ENCODE peak calls at places on chromosomes 16 and 17, in six cellular contexts. G is cardiac muscle cell, Z is astrocyte of the spinal cord, C is heart left ventricle, I is upper lobe of right lung, A is AG04450. O is an unnamed sample.

GRCh38 chr17:43832976-43833829 is at the start of gene MPP3:
- DNase-seq in G (peak), Z (peak), C (peak), I (peak), A (no peak), O (no peak)

GRCh38 chr16:84183572-84183875 is 3.3 kb downstream of the TAF1C start:
- DNase-seq in G (no peak), Z (no peak), C (no peak), I (no peak), A (no peak), O (no peak)

GRCh38 chr17:44115585-44116415 is 7.6 kb downstream of the HDAC5 start:
- DNase-seq in G (peak), Z (peak), C (no peak), I (no peak), A (no peak), O (no peak)

GRCh38 chr17:64736804-64737492 is 74.8 kb upstream of the SMURF2 start:
- DNase-seq in G (no peak), Z (peak), C (peak), I (no peak), A (peak), O (no peak)

GRCh38 chr17:50167371-50167770 is 1.6 kb downstream of the SGCA start:
- DNase-seq in G (no peak), Z (no peak), C (no peak), I (no peak), A (no peak), O (no peak)

GRCh38 chr16:11224096-11224893 is 31.7 kb downstream of the SOCS1 start:
- DNase-seq in G (peak), Z (no peak), C (peak), I (peak), A (no peak), O (no peak)

GRCh38 chr17:39617446-39618251 is 9.1 kb upstream of the PPP1R1B start:
- DNase-seq in G (peak), Z (no peak), C (peak), I (peak), A (no peak), O (no peak)

GRCh38 chr17:78953356-78954350 is 26.1 kb downstream of the LGALS3BP start:
- DNase-seq in G (no peak), Z (peak), C (no peak), I (no peak), A (no peak), O (no peak)

GRCh38 chr16:84740596-84741071 is 40.8 kb downstream of the USP10 start:
- DNase-seq in G (no peak), Z (no peak), C (peak), I (no peak), A (no peak), O (no peak)

GRCh38 chr17:49618112-49618611 is 42.5 kb downstream of the NXPH3 start:
- DNase-seq in G (no peak), Z (peak), C (no peak), I (no peak), A (no peak), O (no peak)

GRCh38 chr16:60031751-60032150 is 1297.6 kb upstream of the GOT2 start:
- DNase-seq in G (no peak), Z (no peak), C (no peak), I (no peak), A (no peak), O (no peak)

GRCh38 chr16:86082400-86083030 is 183.6 kb downstream of the IRF8 start:
- DNase-seq in G (no peak), Z (no peak), C (no peak), I (peak), A (no peak), O (no peak)

GRCh38 chr16:48347980-48348379 is 37.2 kb downstream of the SIAH1 start:
- DNase-seq in G (no peak), Z (no peak), C (no peak), I (no peak), A (no peak), O (no peak)

GRCh38 chr17:80663783-80664206 is 119.2 kb downstream of the RPTOR start:
- DNase-seq in G (no peak), Z (no peak), C (no peak), I (no peak), A (no peak), O (no peak)

GRCh38 chr17:56636276-56636675 is 42.8 kb downstream of the NOG start:
- DNase-seq in G (no peak), Z (no peak), C (no peak), I (no peak), A (no peak), O (no peak)

GRCh38 chr16:17847234-17847795 is 376.6 kb upstream of the XYLT1 start:
- DNase-seq in G (no peak), Z (no peak), C (no peak), I (no peak), A (no peak), O (no peak)

GRCh38 chr16:19392352-19392751 is 25.3 kb upstream of the TMC5 start:
- DNase-seq in G (no peak), Z (no peak), C (no peak), I (no peak), A (no peak), O (no peak)

GRCh38 chr16:751152-752007 is 9.2 kb upstream of the MSLN start:
- DNase-seq in G (no peak), Z (no peak), C (peak), I (peak), A (no peak), O (no peak)

GRCh38 chr16:89397331-89397861 is 93.0 kb downstream of the ANKRD11 start:
- DNase-seq in G (no peak), Z (no peak), C (no peak), I (no peak), A (no peak), O (no peak)

GRCh38 chr16:2190659-2191445 is 5.6 kb downstream of the CASKIN1 start:
- DNase-seq in G (no peak), Z (no peak), C (no peak), I (no peak), A (no peak), O (no peak)

GRCh38 chr17:17749025-17749772 is 67.9 kb downstream of the RAI1 start:
- DNase-seq in G (no peak), Z (no peak), C (no peak), I (no peak), A (no peak), O (no peak)

GRCh38 chr17:17745476-17746455 is 64.5 kb downstream of the RAI1 start:
- DNase-seq in G (no peak), Z (no peak), C (no peak), I (no peak), A (no peak), O (no peak)

GRCh38 chr17:17749921-17750320 is 68.7 kb downstream of the RAI1 start:
- DNase-seq in G (peak), Z (peak), C (no peak), I (no peak), A (no peak), O (peak)

GRCh38 chr17:17748604-17749003 is 67.3 kb downstream of the RAI1 start:
- DNase-seq in G (no peak), Z (no peak), C (no peak), I (no peak), A (no peak), O (no peak)

GRCh38 chr17:17748179-17748578 is 66.9 kb downstream of the RAI1 start:
- DNase-seq in G (no peak), Z (no peak), C (no peak), I (no peak), A (no peak), O (no peak)
- TF ChIP-seq CTCF in G (peak), Z (no peak), C (no peak), I (no peak), A (no peak), O (peak)

GRCh38 chr16:78519896-78520295 is 420.4 kb downstream of the WWOX start:
- DNase-seq in G (no peak), Z (no peak), C (no peak), I (no peak), A (no peak), O (no peak)

GRCh38 chr16:78524066-78524595 is 424.7 kb downstream of the WWOX start:
- DNase-seq in G (no peak), Z (no peak), C (no peak), I (no peak), A (no peak), O (no peak)

GRCh38 chr16:78522327-78522726 is 422.9 kb downstream of the WWOX start:
- DNase-seq in G (no peak), Z (no peak), C (no peak), I (no peak), A (no peak), O (no peak)

GRCh38 chr16:78520470-78520869 is 421.0 kb downstream of the WWOX start:
- DNase-seq in G (no peak), Z (no peak), C (no peak), I (no peak), A (no peak), O (no peak)

GRCh38 chr16:78523212-78523995 is 423.9 kb downstream of the WWOX start:
- DNase-seq in G (no peak), Z (no peak), C (no peak), I (no peak), A (no peak), O (no peak)
- H3K4me3 ChIP-seq in G (no peak), Z (no peak), C (no peak), I (no peak), A (no peak), O (no peak)

GRCh38 chr17:15290186-15290536 is 25.0 kb upstream of the PMP22 start:
- DNase-seq in G (no peak), Z (no peak), C (no peak), I (no peak), A (no peak), O (no peak)
- TF ChIP-seq CTCF in G (no peak), Z (no peak), C (no peak), I (no peak), A (no peak), O (no peak)

DNA sequence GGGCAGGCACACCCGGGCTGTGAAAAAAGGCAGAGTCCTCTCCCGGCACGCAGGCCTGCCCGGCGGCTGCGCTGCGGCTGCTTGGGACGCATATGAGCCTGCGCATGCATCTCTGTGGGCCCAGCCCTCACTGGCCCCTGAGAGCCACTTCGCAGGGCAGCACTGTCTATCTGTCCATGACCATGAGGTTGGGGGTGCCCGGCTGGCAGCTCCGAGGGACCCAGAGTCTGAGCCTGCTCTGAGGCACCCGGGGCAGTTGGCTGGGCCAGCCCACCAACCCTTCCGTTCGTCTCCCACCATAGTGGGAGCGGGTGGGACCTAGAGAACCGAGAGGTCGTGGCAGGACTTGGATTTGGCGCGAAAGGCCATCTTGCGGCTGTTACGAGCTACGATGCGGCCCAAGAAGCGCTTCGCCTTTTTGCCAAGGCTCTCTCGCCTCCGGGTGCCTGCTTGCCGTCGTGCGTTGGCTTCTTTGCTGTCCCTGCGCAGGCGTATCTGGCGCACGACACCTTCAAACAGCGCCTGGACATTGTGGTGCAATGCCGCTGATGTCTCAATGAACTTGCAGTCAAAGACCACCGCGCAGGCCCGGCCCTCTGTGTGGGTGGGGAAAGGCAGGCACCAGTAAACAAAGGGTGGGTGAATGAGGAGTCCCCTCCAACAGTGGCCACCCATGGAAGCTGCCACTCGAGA is 3.2 kb upstream of the CDH16 start:
- DNase-seq in G (no peak), Z (no peak), C (no peak), I (no peak), A (no peak), O (no peak)
- H3K4me3 ChIP-seq in G (no peak), Z (no peak), C (peak), I (no peak), A (no peak), O (no peak)

GRCh38 chr17:16945513-16946201 is 26.3 kb downstream of the TNFRSF13B start:
- DNase-seq in G (peak), Z (no peak), C (no peak), I (no peak), A (no peak), O (no peak)
- TF ChIP-seq CTCF in G (no peak), Z (peak), C (no peak), I (no peak), A (no peak), O (no peak)

DNA sequence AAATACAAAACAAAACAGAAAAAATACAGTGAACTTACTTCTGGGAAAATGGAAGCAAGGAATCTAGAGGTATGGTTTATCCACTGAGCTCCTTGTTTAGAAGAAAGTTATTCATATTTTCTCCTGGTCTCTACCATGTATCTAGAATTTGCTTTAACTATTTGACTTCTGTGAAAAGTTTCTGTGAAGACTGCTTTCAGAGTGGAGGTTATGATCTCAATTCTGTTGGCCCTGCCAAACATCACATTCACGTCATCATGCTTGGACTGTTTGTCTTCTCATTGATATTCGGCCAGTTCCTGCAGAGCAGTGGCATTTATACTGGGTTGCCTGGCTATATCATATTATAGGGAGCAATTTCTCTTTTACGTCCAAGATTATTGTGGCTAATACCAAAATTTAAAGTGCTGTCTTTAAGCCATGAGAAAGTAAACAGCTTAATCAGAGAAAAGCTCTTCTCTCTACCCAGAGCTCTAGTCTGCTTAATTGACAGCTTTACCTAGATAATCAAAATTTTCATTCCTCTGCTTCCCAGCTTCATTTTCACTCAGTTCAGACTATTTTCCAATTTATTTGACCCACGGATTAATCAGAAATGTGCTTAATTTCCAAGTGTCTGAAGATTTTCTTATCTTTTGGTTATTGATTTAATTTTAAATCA is at the start of gene ABCA8:
- DNase-seq in G (peak), Z (peak), C (peak), I (no peak), A (peak), O (no peak)
- H3K4me3 ChIP-seq in G (peak), Z (peak), C (peak), I (peak), A (peak), O (no peak)

DNA sequence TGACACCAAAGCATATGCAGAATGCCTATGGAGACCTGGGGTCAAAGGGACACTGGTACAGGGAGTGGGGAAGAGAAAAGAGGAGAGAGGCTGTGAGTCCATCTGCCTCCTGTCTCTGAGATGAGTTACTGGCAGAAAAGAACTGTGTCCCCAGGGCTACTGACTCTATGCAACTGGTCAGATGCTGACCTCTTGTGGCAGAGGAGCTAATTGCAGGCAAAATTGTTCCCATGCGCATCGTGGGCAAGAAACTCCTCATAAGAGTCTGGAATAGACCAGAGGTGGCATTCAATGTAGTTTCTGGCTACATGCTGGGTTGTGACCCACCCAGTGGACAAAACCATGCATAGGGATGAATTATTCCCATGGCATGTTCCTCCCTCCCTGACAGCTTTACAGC is 26.1 kb upstream of the MLKL start:
- DNase-seq in G (no peak), Z (no peak), C (no peak), I (no peak), A (no peak), O (peak)
- TF ChIP-seq CTCF in G (peak), Z (peak), C (peak), I (peak), A (peak), O (peak)

GRCh38 chr17:4988168-4988567 is 693 bp upstream of the CAMTA2 start:
- DNase-seq in G (no peak), Z (no peak), C (peak), I (no peak), A (no peak), O (no peak)

GRCh38 chr17:4986951-4987766 is at the start of gene CAMTA2:
- DNase-seq in G (peak), Z (peak), C (peak), I (peak), A (no peak), O (no peak)

GRCh38 chr17:4987767-4988083 is 250 bp upstream of the CAMTA2 start:
- DNase-seq in G (no peak), Z (peak), C (no peak), I (no peak), A (no peak), O (no peak)

GRCh38 chr17:4980644-4981216 is 6.7 kb downstream of the CAMTA2 start:
- DNase-seq in G (peak), Z (peak), C (no peak), I (no peak), A (no peak), O (no peak)

GRCh38 chr17:4986403-4986802 is 1.1 kb downstream of the CAMTA2 start:
- DNase-seq in G (no peak), Z (no peak), C (peak), I (no peak), A (no peak), O (no peak)
- H3K4me3 ChIP-seq in G (peak), Z (peak), C (peak), I (peak), A (peak), O (peak)

GRCh38 chr16:57468346-57468745 is 5.9 kb downstream of the POLR2C start:
- DNase-seq in G (no peak), Z (no peak), C (no peak), I (no peak), A (no peak), O (no peak)

GRCh38 chr16:57464523-57464922 is 2.0 kb downstream of the POLR2C start:
- DNase-seq in G (no peak), Z (no peak), C (no peak), I (no peak), A (no peak), O (no peak)

GRCh38 chr16:57462978-57463362 is 491 bp downstream of the POLR2C start:
- DNase-seq in G (peak), Z (no peak), C (no peak), I (no peak), A (no peak), O (no peak)

DNA sequence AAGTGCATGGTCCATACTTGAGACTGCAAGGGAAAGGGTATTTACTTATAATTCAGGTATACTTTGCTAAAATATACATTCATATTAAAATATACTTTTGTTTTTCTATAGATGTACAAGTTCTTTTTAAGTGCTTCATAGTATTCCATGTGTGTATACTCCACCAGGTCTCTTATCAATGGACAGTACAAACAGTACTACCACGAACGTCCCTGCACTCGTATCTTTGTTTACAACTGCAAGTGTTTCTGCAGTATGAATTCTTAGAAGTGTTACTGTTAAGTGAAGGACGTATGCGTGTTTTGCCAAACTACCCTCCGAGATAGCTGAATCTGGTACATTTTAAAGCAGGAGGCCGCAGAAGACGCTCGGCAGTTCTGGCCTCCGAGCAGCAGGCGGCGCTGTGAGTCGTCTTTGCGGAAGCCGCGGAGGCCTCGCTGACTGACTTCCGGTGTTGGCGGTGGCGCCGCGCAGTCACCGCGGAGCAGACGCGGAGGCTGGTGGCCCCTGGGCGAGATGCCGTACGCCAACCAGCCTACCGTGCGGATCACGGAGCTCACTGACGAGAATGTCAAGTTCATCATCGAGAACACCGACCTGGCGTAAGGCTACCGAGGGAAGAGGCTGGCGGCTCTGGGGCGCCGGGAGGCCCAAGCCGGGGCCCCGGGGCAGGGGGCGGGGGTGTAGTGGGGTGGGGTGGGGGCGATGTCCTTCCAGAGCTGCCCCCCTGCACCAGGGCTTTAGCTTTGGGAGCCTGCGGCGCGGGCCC is at the start of gene POLR2C:
- DNase-seq in G (peak), Z (peak), C (peak), I (peak), A (peak), O (peak)
- TF ChIP-seq CTCF in G (peak), Z (peak), C (peak), I (peak), A (peak), O (peak)

GRCh38 chr16:79286646-79287423 is 313.7 kb downstream of the MAF start:
- DNase-seq in G (no peak), Z (no peak), C (peak), I (peak), A (no peak), O (peak)
- H3K4me3 ChIP-seq in G (no peak), Z (no peak), C (peak), I (peak), A (no peak), O (no peak)